ENCODE peak calls at places on chromosomes 2 and 18, in four cellular contexts. S is neural crest cell, X is cardiac fibroblast, O is NCI-H2081. I is an unnamed sample.

GRCh38 chr2:20645761-20646160 is 5.1 kb downstream of the HS1BP3 start:
- DNase-seq in S (no peak), O (no peak), X (no peak), I (no peak)

GRCh38 chr2:126730655-126731054 is 74.7 kb downstream of the GYPC start:
- DNase-seq in X (no peak), S (no peak), O (no peak), I (no peak)

GRCh38 chr2:234355052-234355720 is 141.7 kb downstream of the ARL4C start:
- DNase-seq in O (peak), S (no peak), X (no peak), I (no peak)

GRCh38 chr2:215430528-215431187 is 5.2 kb downstream of the FN1 start:
- DNase-seq in S (no peak), X (peak), O (no peak), I (peak)

GRCh38 chr18:54825626-54826344 is 2.5 kb upstream of the RAB27B start:
- DNase-seq in O (no peak), X (no peak), S (no peak), I (no peak)

GRCh38 chr2:173238385-173238784 is 116.3 kb upstream of the CDCA7 start:
- DNase-seq in X (no peak), S (no peak), O (no peak), I (no peak)

GRCh38 chr2:226478121-226478809 is 321.4 kb downstream of the IRS1 start:
- DNase-seq in O (no peak), S (no peak), X (peak), I (peak)

GRCh38 chr2:98909381-98910211 is 26.4 kb downstream of the CRACDL start:
- DNase-seq in S (peak), X (peak), O (peak), I (peak)

GRCh38 chr2:222774941-222775340 is 85.9 kb upstream of the ACSL3 start:
- DNase-seq in X (no peak), S (no peak), O (no peak), I (no peak)

I was measured in AG08395.